ENCODE peak calls at places on chromosomes 4 and X, in six cellular contexts. One of them, this sample, is unnamed.
A peak's percentile ranks its signal among the peaks of the same experiment; 100 is the strongest.

GRCh38 chrX:100704581-100705203 is 27.2 kb downstream of the SYTL4 start:
- DNase-seq in fibroblast of mammary gland: no peak
- DNase-seq in progenitor cell of endocrine pancreas: no peak
- DNase-seq in upper lobe of right lung: no peak
- DNase-seq in SK-N-SH: no peak
- DNase-seq in glutamatergic neuron: no peak
- DNase-seq in this sample: no peak

GRCh38 chr4:11073621-11074051 is 355.1 kb downstream of the HS3ST1 start:
- DNase-seq in fibroblast of mammary gland: peak; percentile 87
- DNase-seq in progenitor cell of endocrine pancreas: no peak
- DNase-seq in upper lobe of right lung: no peak
- DNase-seq in SK-N-SH: no peak
- DNase-seq in glutamatergic neuron: no peak
- DNase-seq in this sample: peak; percentile 37

GRCh38 chrX:15977644-15978043 is 123.0 kb upstream of the AP1S2 start:
- DNase-seq in fibroblast of mammary gland: no peak
- DNase-seq in progenitor cell of endocrine pancreas: no peak
- DNase-seq in upper lobe of right lung: no peak
- DNase-seq in SK-N-SH: no peak
- DNase-seq in glutamatergic neuron: no peak
- DNase-seq in this sample: no peak

GRCh38 chr4:76639292-76639691 is 204.3 kb downstream of the SHROOM3 start:
- DNase-seq in fibroblast of mammary gland: peak; percentile 37
- DNase-seq in progenitor cell of endocrine pancreas: no peak
- DNase-seq in upper lobe of right lung: no peak
- DNase-seq in SK-N-SH: no peak
- DNase-seq in glutamatergic neuron: no peak
- DNase-seq in this sample: no peak

GRCh38 chrX:153644356-153645125 is 2.5 kb upstream of the DUSP9 start:
- DNase-seq in fibroblast of mammary gland: no peak
- DNase-seq in progenitor cell of endocrine pancreas: no peak
- DNase-seq in upper lobe of right lung: peak; percentile 38
- DNase-seq in SK-N-SH: peak; percentile 69
- DNase-seq in glutamatergic neuron: no peak
- DNase-seq in this sample: peak; percentile 41

GRCh38 chr4:116913451-116913850 is 171.9 kb downstream of the TRAM1L1 start:
- DNase-seq in fibroblast of mammary gland: no peak
- DNase-seq in progenitor cell of endocrine pancreas: no peak
- DNase-seq in upper lobe of right lung: no peak
- DNase-seq in SK-N-SH: no peak
- DNase-seq in glutamatergic neuron: no peak
- DNase-seq in this sample: no peak

GRCh38 chr4:155307731-155308277 is 69.0 kb downstream of the MAP9 start:
- DNase-seq in fibroblast of mammary gland: no peak
- DNase-seq in progenitor cell of endocrine pancreas: no peak
- DNase-seq in upper lobe of right lung: no peak
- DNase-seq in SK-N-SH: no peak
- DNase-seq in glutamatergic neuron: no peak
- DNase-seq in this sample: no peak

GRCh38 chr4:60945641-60946040 is 254.5 kb upstream of the ADGRL3 start:
- DNase-seq in fibroblast of mammary gland: no peak
- DNase-seq in progenitor cell of endocrine pancreas: no peak
- DNase-seq in upper lobe of right lung: no peak
- DNase-seq in SK-N-SH: no peak
- DNase-seq in glutamatergic neuron: no peak
- DNase-seq in this sample: no peak

GRCh38 chr4:20026456-20026855 is 225.2 kb upstream of the SLIT2 start:
- DNase-seq in fibroblast of mammary gland: no peak
- DNase-seq in progenitor cell of endocrine pancreas: no peak
- DNase-seq in upper lobe of right lung: no peak
- DNase-seq in SK-N-SH: no peak
- DNase-seq in glutamatergic neuron: no peak
- DNase-seq in this sample: no peak

GRCh38 chr4:86921608-86922252 is 13.1 kb upstream of the AFF1 start:
- DNase-seq in fibroblast of mammary gland: peak; percentile 39
- DNase-seq in progenitor cell of endocrine pancreas: no peak
- DNase-seq in upper lobe of right lung: no peak
- DNase-seq in SK-N-SH: no peak
- DNase-seq in glutamatergic neuron: no peak
- DNase-seq in this sample: no peak

GRCh38 chrX:112642349-112642748 is 37.4 kb downstream of the LHFPL1 start:
- DNase-seq in fibroblast of mammary gland: peak; percentile 64
- DNase-seq in progenitor cell of endocrine pancreas: peak; percentile 26
- DNase-seq in upper lobe of right lung: no peak
- DNase-seq in SK-N-SH: peak; percentile 39
- DNase-seq in glutamatergic neuron: peak; percentile 18
- DNase-seq in this sample: peak; percentile 67

GRCh38 chrX:117510453-117510852 is 606.2 kb downstream of the KLHL13 start:
- DNase-seq in fibroblast of mammary gland: no peak
- DNase-seq in progenitor cell of endocrine pancreas: no peak
- DNase-seq in upper lobe of right lung: no peak
- DNase-seq in SK-N-SH: peak; percentile 0
- DNase-seq in glutamatergic neuron: no peak
- DNase-seq in this sample: peak; percentile 53

GRCh38 chr4:84965558-84966381 is 720 bp downstream of the WDFY3 start:
- DNase-seq in fibroblast of mammary gland: peak; percentile 32
- DNase-seq in progenitor cell of endocrine pancreas: peak; percentile 59
- DNase-seq in upper lobe of right lung: peak; percentile 83
- DNase-seq in SK-N-SH: peak; percentile 90
- DNase-seq in glutamatergic neuron: peak; percentile 80
- DNase-seq in this sample: peak; percentile 68

GRCh38 chrX:115047181-115047580 is 29.8 kb upstream of the IL13RA2 start:
- DNase-seq in fibroblast of mammary gland: peak; percentile 40
- DNase-seq in progenitor cell of endocrine pancreas: no peak
- DNase-seq in upper lobe of right lung: no peak
- DNase-seq in SK-N-SH: no peak
- DNase-seq in glutamatergic neuron: no peak
- DNase-seq in this sample: no peak

GRCh38 chr4:151624606-151625565 is 135.9 kb downstream of the GATB start:
- DNase-seq in fibroblast of mammary gland: no peak
- DNase-seq in progenitor cell of endocrine pancreas: no peak
- DNase-seq in upper lobe of right lung: peak; percentile 43
- DNase-seq in SK-N-SH: no peak
- DNase-seq in glutamatergic neuron: no peak
- DNase-seq in this sample: no peak

GRCh38 chrX:148682206-148682605 is 181.8 kb downstream of the AFF2 start:
- DNase-seq in fibroblast of mammary gland: no peak
- DNase-seq in progenitor cell of endocrine pancreas: no peak
- DNase-seq in upper lobe of right lung: no peak
- DNase-seq in SK-N-SH: no peak
- DNase-seq in glutamatergic neuron: no peak
- DNase-seq in this sample: no peak

DNA sequence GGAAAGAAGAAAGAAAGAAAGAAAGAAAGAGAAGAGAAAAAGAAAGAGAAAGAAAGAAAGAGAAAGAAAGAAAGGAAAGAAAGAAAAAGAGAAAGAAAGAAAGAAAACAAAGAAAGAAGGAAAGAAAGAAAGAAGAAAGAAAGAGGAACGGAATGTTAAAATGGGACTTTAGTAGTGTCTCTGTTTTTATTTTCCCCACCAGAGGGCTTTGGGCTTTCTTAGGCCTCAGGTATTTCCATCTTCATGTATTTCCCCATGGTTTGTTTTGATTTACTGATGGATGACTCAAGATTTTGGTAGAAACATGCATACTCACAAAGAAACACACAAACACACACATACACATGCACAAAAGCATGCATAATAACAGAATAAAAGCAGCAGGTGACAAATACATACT is 181.2 kb downstream of the AFF2 start:
- DNase-seq in fibroblast of mammary gland: no peak
- DNase-seq in progenitor cell of endocrine pancreas: no peak
- DNase-seq in upper lobe of right lung: no peak
- DNase-seq in SK-N-SH: no peak
- DNase-seq in glutamatergic neuron: no peak
- DNase-seq in this sample: no peak
- TF ChIP-seq CTCF in fibroblast of mammary gland: no peak
- TF ChIP-seq CTCF in progenitor cell of endocrine pancreas: peak; percentile 15
- TF ChIP-seq CTCF in upper lobe of right lung: no peak
- TF ChIP-seq CTCF in SK-N-SH: no peak
- TF ChIP-seq CTCF in glutamatergic neuron: no peak
- TF ChIP-seq CTCF in this sample: no peak

DNA sequence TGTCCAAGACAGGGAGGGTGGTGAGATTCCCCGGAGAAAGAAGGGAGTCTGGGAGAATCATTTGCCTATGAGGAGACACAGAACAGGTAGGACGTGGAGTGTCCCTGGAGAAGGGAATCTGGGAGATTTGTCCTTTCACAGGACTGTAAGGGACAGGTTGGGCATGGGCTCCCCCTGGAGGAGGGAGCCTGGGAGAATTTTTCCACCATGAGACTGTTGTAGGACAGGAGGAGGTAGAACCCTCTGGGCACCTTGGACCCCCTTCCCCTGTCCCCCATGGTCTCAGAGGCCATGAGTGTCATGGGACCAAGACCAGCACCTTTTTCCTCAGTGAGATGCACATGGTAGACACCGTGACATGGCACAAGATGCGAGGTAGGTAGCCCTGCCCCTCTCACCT is 2.8 kb downstream of the PORCN start:
- DNase-seq in fibroblast of mammary gland: no peak
- DNase-seq in progenitor cell of endocrine pancreas: no peak
- DNase-seq in upper lobe of right lung: no peak
- DNase-seq in SK-N-SH: peak; percentile 45
- DNase-seq in glutamatergic neuron: no peak
- DNase-seq in this sample: peak; percentile 24
- TF ChIP-seq CTCF in fibroblast of mammary gland: peak; percentile 41
- TF ChIP-seq CTCF in progenitor cell of endocrine pancreas: peak; percentile 37
- TF ChIP-seq CTCF in upper lobe of right lung: no peak
- TF ChIP-seq CTCF in SK-N-SH: peak; percentile 46
- TF ChIP-seq CTCF in glutamatergic neuron: no peak
- TF ChIP-seq CTCF in this sample: peak; percentile 25

GRCh38 chrX:70422886-70423336 is at the start of gene GDPD2:
- DNase-seq in fibroblast of mammary gland: peak; percentile 7
- DNase-seq in progenitor cell of endocrine pancreas: no peak
- DNase-seq in upper lobe of right lung: no peak
- DNase-seq in SK-N-SH: peak; percentile 46
- DNase-seq in glutamatergic neuron: no peak
- DNase-seq in this sample: peak; percentile 77
- TF ChIP-seq CTCF in fibroblast of mammary gland: no peak
- TF ChIP-seq CTCF in progenitor cell of endocrine pancreas: peak; percentile 49
- TF ChIP-seq CTCF in upper lobe of right lung: no peak
- TF ChIP-seq CTCF in SK-N-SH: peak; percentile 28
- TF ChIP-seq CTCF in glutamatergic neuron: no peak
- TF ChIP-seq CTCF in this sample: peak; percentile 60

DNA sequence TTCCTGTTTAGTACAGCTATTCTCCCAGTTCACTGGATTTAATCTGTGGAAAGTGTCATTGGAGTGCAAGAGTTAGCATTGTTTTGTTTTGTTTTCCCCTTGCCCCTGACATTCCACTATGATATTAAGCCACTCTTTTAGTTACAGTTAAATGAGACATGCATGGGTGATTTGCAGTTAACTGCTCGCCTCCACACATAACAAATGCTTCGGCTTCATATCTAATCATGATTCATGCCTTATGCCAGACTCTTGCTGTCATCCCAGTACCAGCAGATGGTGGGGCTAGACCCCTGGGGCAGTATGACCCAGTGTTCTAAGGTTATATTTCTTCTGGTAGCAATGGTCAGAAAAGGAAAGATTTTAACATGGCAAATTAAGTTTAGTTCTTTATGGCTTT is 80.1 kb downstream of the RAP1GDS1 start:
- DNase-seq in fibroblast of mammary gland: peak; percentile 37
- DNase-seq in progenitor cell of endocrine pancreas: no peak
- DNase-seq in upper lobe of right lung: no peak
- DNase-seq in SK-N-SH: peak; percentile 72
- DNase-seq in glutamatergic neuron: peak; percentile 73
- DNase-seq in this sample: no peak
- TF ChIP-seq CTCF in fibroblast of mammary gland: no peak
- TF ChIP-seq CTCF in progenitor cell of endocrine pancreas: no peak
- TF ChIP-seq CTCF in upper lobe of right lung: no peak
- TF ChIP-seq CTCF in SK-N-SH: no peak
- TF ChIP-seq CTCF in glutamatergic neuron: no peak
- TF ChIP-seq CTCF in this sample: no peak

DNA sequence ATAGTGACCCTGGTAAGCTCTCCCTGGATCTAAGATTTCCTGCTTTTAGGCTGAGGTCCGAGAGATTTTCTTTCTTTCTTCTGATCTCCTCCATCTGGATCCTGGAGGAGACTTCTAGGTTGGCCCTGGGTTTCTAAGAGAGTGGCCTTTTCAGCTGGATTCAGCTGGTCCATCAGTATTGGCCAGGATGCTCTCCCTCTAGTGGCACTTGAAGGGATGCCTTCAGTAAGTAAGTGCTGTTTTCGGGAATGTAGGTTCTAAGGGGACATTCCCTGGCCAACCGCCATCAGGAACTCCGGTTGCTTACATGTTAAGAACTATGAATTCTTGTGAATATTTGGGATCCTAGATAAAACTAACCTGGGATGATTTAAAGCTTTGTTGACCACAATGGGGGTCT is 56.9 kb downstream of the SERTM2 start:
- DNase-seq in fibroblast of mammary gland: peak; percentile 15
- DNase-seq in progenitor cell of endocrine pancreas: no peak
- DNase-seq in upper lobe of right lung: no peak
- DNase-seq in SK-N-SH: peak; percentile 17
- DNase-seq in glutamatergic neuron: no peak
- DNase-seq in this sample: peak; percentile 63
- TF ChIP-seq CTCF in fibroblast of mammary gland: peak; percentile 55
- TF ChIP-seq CTCF in progenitor cell of endocrine pancreas: peak; percentile 64
- TF ChIP-seq CTCF in upper lobe of right lung: no peak
- TF ChIP-seq CTCF in SK-N-SH: peak; percentile 59
- TF ChIP-seq CTCF in glutamatergic neuron: peak; percentile 46
- TF ChIP-seq CTCF in this sample: peak; percentile 61

GRCh38 chr4:186724048-186724860 is 598 bp upstream of the FAT1 start:
- DNase-seq in fibroblast of mammary gland: peak; percentile 46
- DNase-seq in progenitor cell of endocrine pancreas: peak; percentile 32
- DNase-seq in upper lobe of right lung: peak; percentile 72
- DNase-seq in SK-N-SH: peak; percentile 60
- DNase-seq in glutamatergic neuron: peak; percentile 53
- DNase-seq in this sample: peak; percentile 91

GRCh38 chr4:186722856-186723206 is 825 bp downstream of the FAT1 start:
- DNase-seq in fibroblast of mammary gland: peak; percentile 32
- DNase-seq in progenitor cell of endocrine pancreas: no peak
- DNase-seq in upper lobe of right lung: no peak
- DNase-seq in SK-N-SH: no peak
- DNase-seq in glutamatergic neuron: no peak
- DNase-seq in this sample: no peak

GRCh38 chr4:186717556-186717955 is 6.1 kb downstream of the FAT1 start:
- DNase-seq in fibroblast of mammary gland: no peak
- DNase-seq in progenitor cell of endocrine pancreas: no peak
- DNase-seq in upper lobe of right lung: no peak
- DNase-seq in SK-N-SH: no peak
- DNase-seq in glutamatergic neuron: no peak
- DNase-seq in this sample: no peak

GRCh38 chr4:186723207-186724047 is at the start of gene FAT1:
- DNase-seq in fibroblast of mammary gland: peak; percentile 72
- DNase-seq in progenitor cell of endocrine pancreas: peak; percentile 58
- DNase-seq in upper lobe of right lung: peak; percentile 87
- DNase-seq in SK-N-SH: peak; percentile 85
- DNase-seq in glutamatergic neuron: peak; percentile 79
- DNase-seq in this sample: peak; percentile 79

GRCh38 chr4:186719925-186720694 is 3.5 kb downstream of the FAT1 start:
- DNase-seq in fibroblast of mammary gland: peak; percentile 79
- DNase-seq in progenitor cell of endocrine pancreas: no peak
- DNase-seq in upper lobe of right lung: no peak
- DNase-seq in SK-N-SH: no peak
- DNase-seq in glutamatergic neuron: no peak
- DNase-seq in this sample: peak; percentile 85
- TF ChIP-seq CTCF in fibroblast of mammary gland: peak; percentile 69
- TF ChIP-seq CTCF in progenitor cell of endocrine pancreas: peak; percentile 52
- TF ChIP-seq CTCF in upper lobe of right lung: peak; percentile 29
- TF ChIP-seq CTCF in SK-N-SH: peak; percentile 56
- TF ChIP-seq CTCF in glutamatergic neuron: peak; percentile 70
- TF ChIP-seq CTCF in this sample: peak; percentile 90